ENCODE peak calls at places on chromosomes 16 and 17, in ten cellular contexts. One of them, this sample, is unnamed.

GRCh38 chr17:62109378-62109902 is 44.4 kb upstream of the MED13 start:
- DNase-seq in lower leg skin: no peak
- DNase-seq in stomach: peak
- DNase-seq in H54: peak
- DNase-seq in HCT116: peak
- DNase-seq in ovary: no peak
- DNase-seq in uterus: no peak
- DNase-seq in heart left ventricle: no peak
- DNase-seq in tibial nerve: no peak
- DNase-seq in spleen: peak
- DNase-seq in this sample: no peak

GRCh38 chr16:57372372-57373116 is at the start of gene CX3CL1:
- DNase-seq in lower leg skin: peak
- DNase-seq in stomach: peak
- DNase-seq in H54: no peak
- DNase-seq in HCT116: no peak
- DNase-seq in ovary: peak
- DNase-seq in uterus: peak
- DNase-seq in heart left ventricle: peak
- DNase-seq in tibial nerve: no peak
- DNase-seq in spleen: no peak
- DNase-seq in this sample: no peak

GRCh38 chr16:89482087-89482823 is 8.1 kb downstream of the ANKRD11 start:
- DNase-seq in lower leg skin: no peak
- DNase-seq in stomach: no peak
- DNase-seq in H54: no peak
- DNase-seq in HCT116: no peak
- DNase-seq in ovary: no peak
- DNase-seq in uterus: no peak
- DNase-seq in heart left ventricle: no peak
- DNase-seq in tibial nerve: no peak
- DNase-seq in spleen: no peak
- DNase-seq in this sample: no peak

GRCh38 chr16:55468352-55468990 is 10.5 kb upstream of the MMP2 start:
- DNase-seq in lower leg skin: no peak
- DNase-seq in stomach: no peak
- DNase-seq in H54: no peak
- DNase-seq in HCT116: no peak
- DNase-seq in ovary: no peak
- DNase-seq in uterus: no peak
- DNase-seq in heart left ventricle: no peak
- DNase-seq in tibial nerve: no peak
- DNase-seq in spleen: no peak
- DNase-seq in this sample: no peak

GRCh38 chr17:58328195-58329034 is at the start of gene TSPOAP1:
- DNase-seq in lower leg skin: no peak
- DNase-seq in stomach: no peak
- DNase-seq in H54: no peak
- DNase-seq in HCT116: no peak
- DNase-seq in ovary: no peak
- DNase-seq in uterus: no peak
- DNase-seq in heart left ventricle: no peak
- DNase-seq in tibial nerve: no peak
- DNase-seq in spleen: peak
- DNase-seq in this sample: no peak

GRCh38 chr16:58452640-58453039 is 47.3 kb upstream of the NDRG4 start:
- DNase-seq in lower leg skin: no peak
- DNase-seq in stomach: no peak
- DNase-seq in H54: no peak
- DNase-seq in HCT116: no peak
- DNase-seq in ovary: no peak
- DNase-seq in uterus: no peak
- DNase-seq in heart left ventricle: no peak
- DNase-seq in tibial nerve: no peak
- DNase-seq in spleen: no peak
- DNase-seq in this sample: no peak

GRCh38 chr16:12672986-12673385 is 130.7 kb downstream of the CPPED1 start:
- DNase-seq in lower leg skin: no peak
- DNase-seq in stomach: no peak
- DNase-seq in H54: no peak
- DNase-seq in HCT116: no peak
- DNase-seq in ovary: no peak
- DNase-seq in uterus: no peak
- DNase-seq in heart left ventricle: no peak
- DNase-seq in tibial nerve: no peak
- DNase-seq in spleen: no peak
- DNase-seq in this sample: no peak

GRCh38 chr17:10699861-10700260 is 2.5 kb downstream of the ADPRM start:
- DNase-seq in lower leg skin: no peak
- DNase-seq in stomach: no peak
- DNase-seq in H54: no peak
- DNase-seq in HCT116: no peak
- DNase-seq in ovary: no peak
- DNase-seq in uterus: no peak
- DNase-seq in heart left ventricle: no peak
- DNase-seq in tibial nerve: no peak
- DNase-seq in spleen: no peak
- DNase-seq in this sample: no peak

GRCh38 chr16:74743668-74744299 is 30.8 kb downstream of the FA2H start:
- DNase-seq in lower leg skin: peak
- DNase-seq in stomach: peak
- DNase-seq in H54: peak
- DNase-seq in HCT116: peak
- DNase-seq in ovary: no peak
- DNase-seq in uterus: no peak
- DNase-seq in heart left ventricle: no peak
- DNase-seq in tibial nerve: peak
- DNase-seq in spleen: peak
- DNase-seq in this sample: no peak

GRCh38 chr16:25689137-25689836 is 2.5 kb upstream of the HS3ST4 start:
- DNase-seq in lower leg skin: no peak
- DNase-seq in stomach: no peak
- DNase-seq in H54: no peak
- DNase-seq in HCT116: no peak
- DNase-seq in ovary: no peak
- DNase-seq in uterus: no peak
- DNase-seq in heart left ventricle: no peak
- DNase-seq in tibial nerve: no peak
- DNase-seq in spleen: no peak
- DNase-seq in this sample: no peak

GRCh38 chr17:74524751-74525725 is 6.2 kb downstream of the CD300LB start:
- DNase-seq in lower leg skin: peak
- DNase-seq in stomach: peak
- DNase-seq in H54: no peak
- DNase-seq in HCT116: no peak
- DNase-seq in ovary: no peak
- DNase-seq in uterus: no peak
- DNase-seq in heart left ventricle: no peak
- DNase-seq in tibial nerve: no peak
- DNase-seq in spleen: no peak
- DNase-seq in this sample: no peak

GRCh38 chr16:57694556-57695377 is at the start of gene DRC7:
- DNase-seq in lower leg skin: peak
- DNase-seq in stomach: peak
- DNase-seq in H54: peak
- DNase-seq in HCT116: peak
- DNase-seq in ovary: peak
- DNase-seq in uterus: no peak
- DNase-seq in heart left ventricle: peak
- DNase-seq in tibial nerve: no peak
- DNase-seq in spleen: peak
- DNase-seq in this sample: no peak

GRCh38 chr16:85126731-85127662 is 14.7 kb upstream of the CIBAR2 start:
- DNase-seq in lower leg skin: no peak
- DNase-seq in stomach: no peak
- DNase-seq in H54: no peak
- DNase-seq in HCT116: no peak
- DNase-seq in ovary: peak
- DNase-seq in uterus: peak
- DNase-seq in heart left ventricle: no peak
- DNase-seq in tibial nerve: no peak
- DNase-seq in spleen: no peak
- DNase-seq in this sample: no peak

GRCh38 chr16:75244844-75245758 is 6.3 kb downstream of the BCAR1 start:
- DNase-seq in lower leg skin: peak
- DNase-seq in stomach: peak
- DNase-seq in H54: peak
- DNase-seq in HCT116: no peak
- DNase-seq in ovary: peak
- DNase-seq in uterus: peak
- DNase-seq in heart left ventricle: peak
- DNase-seq in tibial nerve: peak
- DNase-seq in spleen: no peak
- DNase-seq in this sample: no peak

GRCh38 chr16:60137891-60138290 is 1403.8 kb upstream of the GOT2 start:
- DNase-seq in lower leg skin: no peak
- DNase-seq in stomach: no peak
- DNase-seq in H54: no peak
- DNase-seq in HCT116: no peak
- DNase-seq in ovary: no peak
- DNase-seq in uterus: no peak
- DNase-seq in heart left ventricle: no peak
- DNase-seq in tibial nerve: no peak
- DNase-seq in spleen: no peak
- DNase-seq in this sample: no peak

GRCh38 chr17:57260325-57261083 is 4.2 kb downstream of the MSI2 start:
- DNase-seq in lower leg skin: no peak
- DNase-seq in stomach: no peak
- DNase-seq in H54: no peak
- DNase-seq in HCT116: no peak
- DNase-seq in ovary: no peak
- DNase-seq in uterus: no peak
- DNase-seq in heart left ventricle: no peak
- DNase-seq in tibial nerve: no peak
- DNase-seq in spleen: no peak
- DNase-seq in this sample: no peak

GRCh38 chr16:88348377-88349152 is 34.2 kb upstream of the ZNF469 start:
- DNase-seq in lower leg skin: no peak
- DNase-seq in stomach: no peak
- DNase-seq in H54: no peak
- DNase-seq in HCT116: no peak
- DNase-seq in ovary: no peak
- DNase-seq in uterus: no peak
- DNase-seq in heart left ventricle: no peak
- DNase-seq in tibial nerve: no peak
- DNase-seq in spleen: peak
- DNase-seq in this sample: no peak

GRCh38 chr16:4692460-4693295 is 684 bp upstream of the NUDT16L1 start:
- DNase-seq in lower leg skin: no peak
- DNase-seq in stomach: no peak
- DNase-seq in H54: no peak
- DNase-seq in HCT116: no peak
- DNase-seq in ovary: no peak
- DNase-seq in uterus: no peak
- DNase-seq in heart left ventricle: no peak
- DNase-seq in tibial nerve: no peak
- DNase-seq in spleen: peak
- DNase-seq in this sample: no peak

GRCh38 chr16:15879255-15879804 is 9.1 kb downstream of the CEP20 start:
- DNase-seq in lower leg skin: no peak
- DNase-seq in stomach: no peak
- DNase-seq in H54: no peak
- DNase-seq in HCT116: no peak
- DNase-seq in ovary: no peak
- DNase-seq in uterus: no peak
- DNase-seq in heart left ventricle: no peak
- DNase-seq in tibial nerve: no peak
- DNase-seq in spleen: no peak
- DNase-seq in this sample: no peak

DNA sequence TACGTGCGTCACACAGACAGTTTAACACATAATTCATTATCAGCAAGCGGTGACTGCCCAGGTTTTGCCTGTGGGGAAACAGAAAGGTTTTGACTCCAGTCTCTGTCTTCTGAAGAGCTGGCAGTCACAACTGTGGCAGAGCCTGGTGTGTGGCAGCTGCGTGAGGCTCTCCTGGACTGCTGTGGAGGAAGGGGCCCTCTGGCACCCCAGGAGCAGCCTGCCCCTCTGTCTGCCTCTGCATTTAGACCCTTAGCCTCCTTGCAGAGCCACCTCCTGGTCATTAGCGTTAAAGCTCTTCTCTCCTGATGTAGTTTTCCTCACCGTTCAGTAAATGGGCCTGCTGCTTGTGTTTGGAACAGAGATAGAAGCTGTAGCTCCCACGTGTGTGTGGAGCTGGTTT is 10.9 kb downstream of the RAB40C start:
- DNase-seq in lower leg skin: no peak
- DNase-seq in stomach: no peak
- DNase-seq in H54: no peak
- DNase-seq in HCT116: no peak
- DNase-seq in ovary: no peak
- DNase-seq in uterus: no peak
- DNase-seq in heart left ventricle: no peak
- DNase-seq in tibial nerve: no peak
- DNase-seq in spleen: no peak
- DNase-seq in this sample: no peak
- TF ChIP-seq POLR2A in lower leg skin: no peak
- TF ChIP-seq POLR2A in stomach: no peak
- TF ChIP-seq POLR2A in H54: no peak
- TF ChIP-seq POLR2A in HCT116: no peak
- TF ChIP-seq POLR2A in ovary: no peak
- TF ChIP-seq POLR2A in uterus: no peak
- TF ChIP-seq POLR2A in heart left ventricle: no peak
- TF ChIP-seq POLR2A in tibial nerve: no peak
- TF ChIP-seq POLR2A in spleen: no peak
- TF ChIP-seq POLR2A in this sample: no peak

GRCh38 chr17:40499551-40500189 is 1.8 kb downstream of the TNS4 start:
- DNase-seq in lower leg skin: peak
- DNase-seq in stomach: peak
- DNase-seq in H54: peak
- DNase-seq in HCT116: no peak
- DNase-seq in ovary: peak
- DNase-seq in uterus: peak
- DNase-seq in heart left ventricle: peak
- DNase-seq in tibial nerve: peak
- DNase-seq in spleen: no peak
- DNase-seq in this sample: no peak
- TF ChIP-seq POLR2A in lower leg skin: no peak
- TF ChIP-seq POLR2A in stomach: no peak
- TF ChIP-seq POLR2A in H54: no peak
- TF ChIP-seq POLR2A in HCT116: no peak
- TF ChIP-seq POLR2A in ovary: no peak
- TF ChIP-seq POLR2A in uterus: no peak
- TF ChIP-seq POLR2A in heart left ventricle: no peak
- TF ChIP-seq POLR2A in tibial nerve: no peak
- TF ChIP-seq POLR2A in spleen: no peak
- TF ChIP-seq POLR2A in this sample: peak

GRCh38 chr17:45102856-45103255 is 29.5 kb downstream of the PLCD3 start:
- DNase-seq in lower leg skin: no peak
- DNase-seq in stomach: no peak
- DNase-seq in H54: no peak
- DNase-seq in HCT116: no peak
- DNase-seq in ovary: no peak
- DNase-seq in uterus: no peak
- DNase-seq in heart left ventricle: no peak
- DNase-seq in tibial nerve: no peak
- DNase-seq in spleen: no peak
- DNase-seq in this sample: no peak
- TF ChIP-seq POLR2A in lower leg skin: no peak
- TF ChIP-seq POLR2A in stomach: no peak
- TF ChIP-seq POLR2A in H54: no peak
- TF ChIP-seq POLR2A in HCT116: no peak
- TF ChIP-seq POLR2A in ovary: no peak
- TF ChIP-seq POLR2A in uterus: no peak
- TF ChIP-seq POLR2A in heart left ventricle: no peak
- TF ChIP-seq POLR2A in tibial nerve: no peak
- TF ChIP-seq POLR2A in spleen: no peak
- TF ChIP-seq POLR2A in this sample: no peak

GRCh38 chr17:7280519-7281073 is 922 bp upstream of the SLC2A4 start:
- DNase-seq in lower leg skin: peak
- DNase-seq in stomach: peak
- DNase-seq in H54: peak
- DNase-seq in HCT116: peak
- DNase-seq in ovary: peak
- DNase-seq in uterus: peak
- DNase-seq in heart left ventricle: peak
- DNase-seq in tibial nerve: peak
- DNase-seq in spleen: peak
- DNase-seq in this sample: no peak
- TF ChIP-seq POLR2A in lower leg skin: no peak
- TF ChIP-seq POLR2A in stomach: no peak
- TF ChIP-seq POLR2A in H54: no peak
- TF ChIP-seq POLR2A in HCT116: no peak
- TF ChIP-seq POLR2A in ovary: peak
- TF ChIP-seq POLR2A in uterus: no peak
- TF ChIP-seq POLR2A in heart left ventricle: no peak
- TF ChIP-seq POLR2A in tibial nerve: no peak
- TF ChIP-seq POLR2A in spleen: no peak
- TF ChIP-seq POLR2A in this sample: no peak

This sample was measured in esophagus squamous epithelium.